ENCODE peak calls at places on chromosome 10, in nine cellular contexts. D is AG04450; C is brain microvascular endothelial cell; S is MM.1S; R is fibroblast of lung; F is ovary; X is SK-N-SH; G is CD8-positive, alpha-beta memory T cell; N is gastrocnemius medialis. V is an unnamed sample.

GRCh38 chr10:24825551-24825950 is 101.9 kb upstream of the ARHGAP21 start:
- DNase-seq in D (peak; percentile 13), C (no peak), S (no peak), R (peak; percentile 58), F (no peak), X (no peak), G (no peak), N (no peak), V (no peak)

GRCh38 chr10:5165738-5166137 is 19.2 kb downstream of the AKR1C8 start:
- DNase-seq in D (no peak), C (no peak), S (no peak), R (peak; percentile 3), F (no peak), X (peak; percentile 1), G (no peak), N (no peak), V (no peak)

GRCh38 chr10:97685395-97685958 is 1.6 kb downstream of the AVPI1 start:
- DNase-seq in D (no peak), C (peak; percentile 22), S (no peak), R (peak; percentile 12), F (peak; percentile 52), X (peak; percentile 61), G (no peak), N (no peak), V (no peak)

GRCh38 chr10:125123363-125124113 is 36.8 kb downstream of the CTBP2 start:
- DNase-seq in D (no peak), C (peak; percentile 87), S (no peak), R (peak; percentile 77), F (peak; percentile 77), X (no peak), G (no peak), N (peak; percentile 89), V (peak; percentile 92)

GRCh38 chr10:110919349-110919931 is at the start of gene SHOC2:
- DNase-seq in D (peak; percentile 20), C (no peak), S (peak; percentile 70), R (no peak), F (peak; percentile 97), X (peak; percentile 93), G (peak; percentile 96), N (peak; percentile 99), V (peak; percentile 100)

GRCh38 chr10:61877882-61878281 is 23.6 kb upstream of the ARID5B start:
- DNase-seq in D (no peak), C (no peak), S (no peak), R (no peak), F (no peak), X (no peak), G (no peak), N (no peak), V (no peak)

GRCh38 chr10:59872892-59873463 is 33.4 kb downstream of the CCDC6 start:
- DNase-seq in D (peak; percentile 95), C (peak; percentile 92), S (no peak), R (peak; percentile 98), F (no peak), X (no peak), G (no peak), N (peak; percentile 15), V (no peak)

GRCh38 chr10:128540806-128541739 is 414.9 kb upstream of the MKI67 start:
- DNase-seq in D (no peak), C (no peak), S (no peak), R (no peak), F (no peak), X (peak; percentile 77), G (no peak), N (no peak), V (no peak)

GRCh38 chr10:25811141-25811685 is 122.8 kb upstream of the MYO3A start:
- DNase-seq in D (no peak), C (peak; percentile 17), S (no peak), R (peak; percentile 55), F (no peak), X (no peak), G (no peak), N (no peak), V (no peak)

GRCh38 chr10:10353326-10353725 is 664.3 kb upstream of the CELF2 start:
- DNase-seq in D (no peak), C (no peak), S (no peak), R (no peak), F (no peak), X (no peak), G (no peak), N (no peak), V (no peak)

GRCh38 chr10:94065344-94065743 is 71.6 kb downstream of the PLCE1 start:
- DNase-seq in D (no peak), C (no peak), S (no peak), R (no peak), F (no peak), X (no peak), G (no peak), N (no peak), V (no peak)

GRCh38 chr10:11884706-11885423 is 61.7 kb downstream of the PROSER2 start:
- DNase-seq in D (no peak), C (no peak), S (no peak), R (no peak), F (no peak), X (no peak), G (no peak), N (no peak), V (no peak)

GRCh38 chr10:11885437-11886137 is 62.4 kb downstream of the PROSER2 start:
- DNase-seq in D (no peak), C (no peak), S (no peak), R (no peak), F (no peak), X (no peak), G (no peak), N (no peak), V (no peak)

GRCh38 chr10:11886851-11887250 is 63.7 kb downstream of the PROSER2 start:
- DNase-seq in D (no peak), C (no peak), S (no peak), R (no peak), F (no peak), X (no peak), G (no peak), N (no peak), V (no peak)

GRCh38 chr10:11887381-11888227 is 64.4 kb downstream of the PROSER2 start:
- DNase-seq in D (no peak), C (no peak), S (no peak), R (no peak), F (no peak), X (no peak), G (no peak), N (no peak), V (no peak)

GRCh38 chr10:11886138-11886474 is 63.0 kb downstream of the PROSER2 start:
- DNase-seq in D (no peak), C (no peak), S (no peak), R (no peak), F (no peak), X (no peak), G (no peak), N (no peak), V (no peak)
- H3K27ac ChIP-seq in D (no peak overlapping the region), C (no peak overlapping the region), S (no peak overlapping the region), R (no peak overlapping the region), F (no peak overlapping the region), X (no peak overlapping the region), G (no peak overlapping the region), N (no peak overlapping the region), V (no peak overlapping the region)

DNA sequence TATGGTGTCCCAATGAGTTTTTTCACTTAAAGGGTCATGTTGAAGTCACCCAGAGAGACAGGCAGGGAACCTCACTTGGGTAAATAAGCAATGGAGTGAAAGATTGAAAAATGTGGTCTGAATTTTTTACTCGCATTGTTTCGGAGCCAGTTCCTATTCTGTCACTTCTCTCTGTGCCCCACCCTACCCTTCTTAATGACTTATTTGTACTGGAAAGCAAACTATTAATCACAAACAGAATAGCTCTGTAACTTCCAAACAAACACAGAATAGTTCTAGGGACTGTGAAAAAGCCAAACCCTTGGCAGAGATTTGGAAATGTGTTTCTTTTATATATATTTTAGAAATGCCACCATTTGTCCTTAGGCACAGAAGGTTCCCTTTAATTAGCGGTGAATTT is 76.0 kb downstream of the LRMDA start:
- DNase-seq in D (no peak), C (no peak), S (no peak), R (no peak), F (no peak), X (no peak), G (no peak), N (no peak), V (no peak)
- H3K27ac ChIP-seq in D (no peak overlapping the region), C (no peak overlapping the region), S (no peak overlapping the region), R (no peak overlapping the region), F (no peak overlapping the region), X (peak overlapping the region; percentile 98), G (no peak overlapping the region), N (no peak overlapping the region), V (no peak overlapping the region)

GRCh38 chr10:58014436-58014835 is 253.3 kb downstream of the IPMK start:
- DNase-seq in D (no peak), C (no peak), S (no peak), R (no peak), F (no peak), X (no peak), G (no peak), N (no peak), V (no peak)

GRCh38 chr10:58013406-58013805 is 254.3 kb downstream of the IPMK start:
- DNase-seq in D (no peak), C (no peak), S (no peak), R (peak; percentile 65), F (no peak), X (no peak), G (no peak), N (no peak), V (no peak)

DNA sequence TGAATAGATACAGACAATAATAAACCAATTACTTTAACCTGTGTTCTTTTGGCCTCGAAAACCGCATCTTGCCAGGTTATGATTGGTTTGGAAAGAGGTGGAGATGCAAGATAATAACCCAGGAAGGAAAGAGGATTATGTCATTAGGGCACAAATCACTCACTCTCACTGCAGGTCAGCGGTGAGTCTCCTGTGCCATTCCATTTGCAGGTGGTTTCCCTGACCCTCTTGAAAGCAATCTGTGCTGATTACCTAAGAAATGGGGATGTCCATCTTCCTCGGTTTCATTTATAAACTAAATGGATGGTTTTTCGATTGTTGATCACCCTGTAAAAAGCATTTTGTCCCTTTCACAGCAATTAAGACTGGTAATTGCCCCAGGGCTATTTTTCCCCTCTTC is 257.6 kb downstream of the IPMK start:
- DNase-seq in D (no peak), C (no peak), S (no peak), R (no peak), F (no peak), X (no peak), G (no peak), N (no peak), V (no peak)
- H3K27ac ChIP-seq in D (no peak overlapping the region), C (no peak overlapping the region), S (no peak overlapping the region), R (no peak overlapping the region), F (no peak overlapping the region), X (no peak overlapping the region), G (no peak overlapping the region), N (no peak overlapping the region), V (no peak overlapping the region)

DNA sequence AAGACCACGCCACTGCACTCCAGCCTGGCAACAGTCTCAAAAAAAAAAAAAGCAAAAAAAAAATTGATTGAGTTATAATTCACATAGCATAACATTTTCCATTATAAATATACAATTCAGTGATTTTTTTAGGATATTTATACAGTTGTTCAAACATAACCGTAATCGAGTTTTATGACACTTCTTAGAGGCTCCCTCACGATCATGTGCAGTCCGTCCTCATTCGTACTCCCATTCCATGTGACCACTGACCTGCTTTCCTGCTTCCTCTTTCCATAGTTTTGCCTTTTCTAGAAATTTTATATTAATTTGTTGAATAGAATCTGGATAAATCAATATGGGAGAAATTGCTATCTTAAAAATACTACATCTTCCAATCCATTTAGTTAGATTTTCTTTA is 45.7 kb downstream of the VTI1A start:
- DNase-seq in D (no peak), C (no peak), S (no peak), R (no peak), F (no peak), X (no peak), G (no peak), N (no peak), V (no peak)
- H3K27ac ChIP-seq in D (no peak overlapping the region), C (no peak overlapping the region), S (no peak overlapping the region), R (no peak overlapping the region), F (no peak overlapping the region), X (no peak overlapping the region), G (no peak overlapping the region), N (no peak overlapping the region), V (no peak overlapping the region)

GRCh38 chr10:100654835-100655759 is 90.3 kb upstream of the PAX2 start:
- DNase-seq in D (no peak), C (no peak), S (no peak), R (no peak), F (no peak), X (peak; percentile 74), G (no peak), N (no peak), V (no peak)
- H3K27ac ChIP-seq in D (no peak overlapping the region), C (no peak overlapping the region), S (no peak overlapping the region), R (no peak overlapping the region), F (no peak overlapping the region), X (peak overlapping the region; percentile 43), G (no peak overlapping the region), N (no peak overlapping the region), V (no peak overlapping the region)

V was measured in coronary artery.